ENCODE peak calls at places on chromosomes 12 and 14, in seven cellular contexts. F is stimulated activated CD8-positive, alpha-beta memory T cell treated with anti-CD3 and anti-CD28 coated beads, Interleukin-15, amount 100 ng/mL, for 48 hours; J is ELR; I is GM04503; M is HFFc6; L is activated T-cell treated with anti-CD3 and anti-CD28 coated beads, Interleukin-2, amount 50 U/mL, for 72 hours; X is A673. E is an unnamed sample.

GRCh38 chr14:95786566-95786965 is 72.6 kb upstream of the TCL1A start:
- DNase-seq in X (no peak), M (no peak), F (no peak), J (no peak), L (no peak), I (no peak), E (no peak)

GRCh38 chr12:99390707-99391106 is 256.8 kb upstream of the GARIN6 start:
- DNase-seq in F (no peak), M (no peak), L (no peak), X (no peak), I (no peak), J (peak), E (peak)

GRCh38 chr12:92141585-92142244 is 3.9 kb downstream of the BTG1 start:
- DNase-seq in F (no peak), J (peak), I (no peak), L (no peak), M (no peak), X (no peak), E (peak)

GRCh38 chr14:102819176-102819628 is 42.0 kb downstream of the TRAF3 start:
- DNase-seq in X (no peak), L (peak), M (no peak), I (no peak), J (no peak), F (peak), E (peak)

GRCh38 chr12:110639336-110640178 is 25.6 kb downstream of the TCTN1 start:
- DNase-seq in X (peak), J (peak), M (peak), F (no peak), I (peak), L (no peak), E (no peak)

GRCh38 chr14:51095854-51096823 is 1.2 kb upstream of the TRIM9 start:
- DNase-seq in X (peak), I (no peak), F (no peak), J (peak), L (peak), M (peak), E (peak)

GRCh38 chr14:104048758-104049496 is 36.6 kb upstream of the ASPG start:
- DNase-seq in L (no peak), I (no peak), X (no peak), M (peak), F (no peak), J (peak), E (no peak)

GRCh38 chr14:102040153-102040552 is 46.7 kb downstream of the HSP90AA1 start:
- DNase-seq in X (no peak), J (no peak), L (no peak), F (no peak), I (no peak), M (no peak), E (no peak)

GRCh38 chr14:71166434-71166833 is 259.2 kb downstream of the PCNX1 start:
- DNase-seq in F (no peak), L (no peak), M (peak), I (peak), X (peak), J (peak), E (peak)

GRCh38 chr12:27460471-27460978 is 14.0 kb downstream of the SMCO2 start:
- DNase-seq in F (peak), M (no peak), I (no peak), X (no peak), L (peak), J (peak), E (no peak)

GRCh38 chr12:12927211-12928079 is 24.5 kb downstream of the GPRC5D start:
- DNase-seq in F (peak), X (peak), I (no peak), L (no peak), M (no peak), J (peak), E (no peak)

GRCh38 chr12:88338486-88338885 is 196.4 kb downstream of the TMTC3 start:
- DNase-seq in L (no peak), M (no peak), I (no peak), X (no peak), F (no peak), J (no peak), E (no peak)

GRCh38 chr12:121145221-121145620 is 12.5 kb downstream of the P2RX7 start:
- DNase-seq in L (peak), M (no peak), F (no peak), X (no peak), J (peak), I (no peak), E (no peak)

GRCh38 chr12:52461693-52462092 is 9.7 kb upstream of the KRT6B start:
- DNase-seq in X (no peak), J (no peak), F (no peak), L (no peak), I (no peak), M (no peak), E (no peak)

GRCh38 chr14:74478996-74479635 is 14.0 kb downstream of the NPC2 start:
- DNase-seq in L (no peak), I (no peak), F (no peak), X (peak), M (peak), J (peak), E (peak)

GRCh38 chr12:73547421-73547820 is 990.2 kb upstream of the ATXN7L3B start:
- DNase-seq in I (no peak), X (peak), M (no peak), L (no peak), F (no peak), J (peak), E (no peak)

GRCh38 chr12:54249489-54249888 is 30.4 kb downstream of the CBX5 start:
- DNase-seq in L (no peak), X (no peak), I (no peak), M (no peak), F (no peak), J (no peak), E (no peak)

GRCh38 chr12:80821513-80822000 is 104.8 kb downstream of the MYF5 start:
- DNase-seq in F (no peak), L (no peak), J (no peak), X (no peak), M (no peak), I (no peak), E (no peak)

GRCh38 chr12:12265571-12266388 is 1.1 kb downstream of the LRP6 start:
- DNase-seq in F (no peak), I (no peak), M (peak), J (peak), L (no peak), X (peak), E (peak)

GRCh38 chr12:11089246-11089645 is 2.9 kb downstream of the TAS2R43 start:
- DNase-seq in M (no peak), J (no peak), L (no peak), I (no peak), F (no peak), X (no peak), E (no peak)

GRCh38 chr12:28611115-28611435 is 420.8 kb downstream of the CCDC91 start:
- DNase-seq in J (peak), M (peak), F (no peak), L (no peak), X (no peak), I (peak), E (no peak)

GRCh38 chr14:94748667-94749347 is 21.1 kb downstream of the GSC start:
- DNase-seq in L (peak), X (peak), F (no peak), J (peak), I (no peak), M (no peak), E (peak)

GRCh38 chr14:101739446-101740141 is 21.9 kb upstream of the PPP2R5C start:
- DNase-seq in M (no peak), J (no peak), L (no peak), F (no peak), X (no peak), I (no peak), E (no peak)

GRCh38 chr14:41663478-41663845 is 56.8 kb downstream of the LRFN5 start:
- DNase-seq in L (no peak), X (peak), I (no peak), F (no peak), J (peak), M (no peak), E (no peak)

GRCh38 chr12:64780531-64781373 is 21.5 kb upstream of the GNS start:
- DNase-seq in M (no peak), L (peak), J (no peak), X (peak), I (no peak), F (no peak), E (peak)

GRCh38 chr12:39006286-39006685 is 100.9 kb upstream of the CPNE8 start:
- DNase-seq in L (no peak), J (no peak), M (no peak), X (no peak), F (no peak), I (no peak), E (no peak)